ENCODE peak calls at places on chromosomes 7 and 10, in ten cellular contexts. Y is mucosa of gallbladder; W is A172; M is GOT3; Q is RWPE1; X is psoas muscle; F is islet precursor cell; E is NCI-H510A treated with DMSO at 0.1 percent for 48 hours; H is GM04503; N is activated CD4-positive, alpha-beta T cell treated with anti-CD3 and anti-CD28 coated beads for 1 hour. A is an unnamed sample.

GRCh38 chr10:59175538-59176240 is 754 bp upstream of the PHYHIPL start:
- DNase-seq in F (peak), E (peak), Q (peak), Y (no peak), W (no peak), N (no peak), X (no peak), M (no peak), H (no peak), A (no peak)

GRCh38 chr7:90706067-90706716 is 110.1 kb downstream of the CDK14 start:
- DNase-seq in N (no peak), E (peak), W (no peak), H (no peak), Y (no peak), X (no peak), F (no peak), Q (no peak), M (no peak), A (no peak)

GRCh38 chr10:33238643-33239042 is 95.8 kb downstream of the NRP1 start:
- DNase-seq in E (no peak), H (no peak), M (no peak), Y (no peak), Q (peak), F (no peak), N (no peak), W (peak), X (no peak), A (no peak)

GRCh38 chr10:63489838-63490237 is 24.1 kb upstream of the JMJD1C start:
- DNase-seq in W (no peak), X (no peak), Y (no peak), Q (no peak), N (no peak), E (no peak), F (no peak), H (no peak), M (no peak), A (no peak)

GRCh38 chr10:1611936-1612550 is 125.3 kb downstream of the ADARB2 start:
- DNase-seq in M (no peak), Q (no peak), X (no peak), N (no peak), E (no peak), H (no peak), W (no peak), Y (no peak), F (peak), A (no peak)

GRCh38 chr7:114645451-114645850 is 230.8 kb downstream of the FOXP2 start:
- DNase-seq in Y (no peak), F (no peak), M (no peak), E (no peak), Q (no peak), H (no peak), X (no peak), W (no peak), N (no peak), A (no peak)

GRCh38 chr10:22805304-22805703 is 90.9 kb upstream of the PIP4K2A start:
- DNase-seq in E (peak), X (no peak), M (no peak), Y (peak), Q (no peak), F (no peak), W (peak), N (no peak), H (peak), A (no peak)

GRCh38 chr10:14820010-14820774 is 17.6 kb downstream of the CDNF start:
- DNase-seq in Q (peak), X (no peak), N (no peak), E (no peak), Y (no peak), W (peak), H (peak), F (no peak), M (no peak), A (no peak)

GRCh38 chr7:125195156-125195555 is 265.5 kb upstream of the POT1 start:
- DNase-seq in Q (no peak), H (no peak), W (no peak), E (no peak), F (no peak), Y (no peak), X (no peak), N (no peak), M (no peak), A (no peak)

GRCh38 chr10:89090760-89091455 is 100.3 kb downstream of the FAS start:
- DNase-seq in N (no peak), Q (no peak), W (no peak), Y (no peak), F (no peak), X (no peak), H (peak), M (no peak), E (no peak), A (no peak)

GRCh38 chr10:17273403-17273802 is 45.4 kb downstream of the VIM start:
- DNase-seq in N (no peak), F (peak), E (no peak), W (peak), H (peak), X (no peak), M (no peak), Q (peak), Y (no peak), A (no peak)

GRCh38 chr7:69825031-69825681 is 226.9 kb downstream of the AUTS2 start:
- DNase-seq in Y (no peak), Q (no peak), E (no peak), M (no peak), F (no peak), X (no peak), H (no peak), N (no peak), W (no peak), A (no peak)

A was measured in thoracic aorta.